ENCODE peak calls at places on chromosome 15, in eight cellular contexts. K, Y, E, X, D, W, C and N are unnamed samples. For H3K9me3, the result is how much of the 10 kb centered on the place peaks cover.

GRCh38 chr15:27694506-27695077 is 404.5 kb downstream of the OCA2 start:
- DNase-seq in K (no peak), Y (peak), E (no peak), X (no peak), D (peak), W (no peak), C (no peak), N (no peak)

GRCh38 chr15:41892621-41893421 is 1.0 kb downstream of the SPTBN5 start:
- DNase-seq in K (no peak), Y (no peak), E (no peak), X (no peak), D (no peak), W (no peak), C (peak), N (no peak)

GRCh38 chr15:95608371-95608770 is 722.1 kb upstream of the NR2F2 start:
- DNase-seq in K (no peak), Y (no peak), E (no peak), X (no peak), D (no peak), W (no peak), C (no peak), N (no peak)

GRCh38 chr15:82093774-82094211 is 48.0 kb upstream of the MEX3B start:
- DNase-seq in K (no peak), Y (no peak), E (no peak), X (no peak), D (no peak), W (peak), C (no peak), N (peak)

GRCh38 chr15:65583701-65584100 is 27.2 kb downstream of the INTS14 start:
- DNase-seq in K (peak), Y (peak), E (no peak), X (peak), D (peak), W (no peak), C (peak), N (peak)

GRCh38 chr15:48536681-48537091 is 108.8 kb downstream of the FBN1 start:
- DNase-seq in K (no peak), Y (no peak), E (no peak), X (no peak), D (no peak), W (no peak), C (peak), N (peak)

GRCh38 chr15:45179221-45179985 is 8.4 kb downstream of the SHF start:
- DNase-seq in K (peak), Y (peak), E (peak), X (peak), D (no peak), W (peak), C (peak), N (peak)

GRCh38 chr15:58352026-58352929 is 79.5 kb upstream of the LIPC start:
- DNase-seq in K (no peak), Y (no peak), E (no peak), X (no peak), D (no peak), W (no peak), C (no peak), N (no peak)

GRCh38 chr15:86016750-86017149 is 62.9 kb upstream of the AGBL1 start:
- DNase-seq in K (no peak), Y (no peak), E (no peak), X (no peak), D (no peak), W (no peak), C (no peak), N (peak)

GRCh38 chr15:35243758-35244157 is 158.7 kb upstream of the NANOGP8 start:
- DNase-seq in K (no peak), Y (no peak), E (no peak), X (no peak), D (no peak), W (peak), C (no peak), N (peak)

GRCh38 chr15:80695099-80695910 is at the start of gene ABHD17C:
- DNase-seq in K (peak), Y (peak), E (no peak), X (peak), D (peak), W (peak), C (peak), N (peak)

GRCh38 chr15:75023194-75024101 is at the start of gene PPCDC:
- DNase-seq in K (peak), Y (peak), E (peak), X (peak), D (peak), W (peak), C (peak), N (peak)

GRCh38 chr15:74978503-74978902 is 16.9 kb upstream of the SCAMP5 start:
- DNase-seq in K (no peak), Y (no peak), E (no peak), X (no peak), D (no peak), W (peak), C (no peak), N (peak)

GRCh38 chr15:68769702-68770101 is 51.0 kb downstream of the ANP32A start:
- DNase-seq in K (no peak), Y (no peak), E (no peak), X (no peak), D (no peak), W (no peak), C (no peak), N (no peak)

GRCh38 chr15:74892313-74892712 is 2.5 kb downstream of the MPI start:
- DNase-seq in K (no peak), Y (no peak), E (no peak), X (no peak), D (no peak), W (peak), C (no peak), N (no peak)

GRCh38 chr15:31214864-31215489 is 111.7 kb upstream of the KLF13 start:
- DNase-seq in K (no peak), Y (no peak), E (no peak), X (no peak), D (peak), W (peak), C (no peak), N (peak)

GRCh38 chr15:55999635-56000034 is 6.2 kb upstream of the NEDD4 start:
- DNase-seq in K (no peak), Y (no peak), E (no peak), X (no peak), D (no peak), W (peak), C (no peak), N (no peak)

GRCh38 chr15:84821501-84822021 is 4.4 kb downstream of the ALPK3 start:
- DNase-seq in K (peak), Y (no peak), E (no peak), X (no peak), D (no peak), W (no peak), C (no peak), N (no peak)

GRCh38 chr15:90407871-90408317 is 19.9 kb downstream of the IQGAP1 start:
- DNase-seq in K (no peak), Y (no peak), E (no peak), X (no peak), D (peak), W (no peak), C (no peak), N (peak)

GRCh38 chr15:62950455-62950854 is 92.1 kb upstream of the TPM1 start:
- DNase-seq in K (no peak), Y (no peak), E (no peak), X (no peak), D (no peak), W (no peak), C (peak), N (no peak)

GRCh38 chr15:88465633-88466219 is 1.5 kb downstream of the MRPL46 start:
- DNase-seq in K (no peak), Y (no peak), E (no peak), X (no peak), D (peak), W (peak), C (no peak), N (peak)

GRCh38 chr15:34109775-34110663 is 8.1 kb downstream of the PGBD4 start:
- DNase-seq in K (peak), Y (peak), E (peak), X (no peak), D (peak), W (peak), C (peak), N (peak)

GRCh38 chr15:98923159-98923558 is 84.4 kb downstream of the PGPEP1L start:
- DNase-seq in K (no peak), Y (no peak), E (no peak), X (no peak), D (no peak), W (no peak), C (no peak), N (no peak)

GRCh38 chr15:90595760-90596155 is 66.0 kb downstream of the CRTC3 start:
- DNase-seq in K (peak), Y (no peak), E (no peak), X (no peak), D (no peak), W (no peak), C (no peak), N (no peak)

GRCh38 chr15:33915571-33916407 is 52.5 kb upstream of the CHRM5 start:
- DNase-seq in K (no peak), Y (peak), E (no peak), X (peak), D (peak), W (no peak), C (no peak), N (peak)

GRCh38 chr15:80710635-80711553 is 15.8 kb downstream of the ABHD17C start:
- DNase-seq in K (no peak), Y (no peak), E (no peak), X (no peak), D (no peak), W (peak), C (no peak), N (peak)

GRCh38 chr15:51190424-51191068 is 95.8 kb upstream of the TNFAIP8L3 start:
- DNase-seq in K (no peak), Y (no peak), E (no peak), X (no peak), D (no peak), W (no peak), C (no peak), N (no peak)

GRCh38 chr15:44738340-44738984 is 2.1 kb downstream of the TRIM69 start:
- DNase-seq in K (peak), Y (peak), E (peak), X (peak), D (peak), W (peak), C (peak), N (peak)

GRCh38 chr15:88663216-88663615 is 24.4 kb downstream of the ISG20 start:
- DNase-seq in K (no peak), Y (no peak), E (no peak), X (no peak), D (no peak), W (peak), C (no peak), N (peak)

GRCh38 chr15:42010434-42010833 is 10.4 kb downstream of the PLA2G4E start:
- DNase-seq in K (peak), Y (no peak), E (peak), X (peak), D (peak), W (peak), C (no peak), N (peak)

GRCh38 chr15:33852094-33852493 is 116.2 kb upstream of the CHRM5 start:
- DNase-seq in K (no peak), Y (peak), E (no peak), X (no peak), D (no peak), W (no peak), C (no peak), N (peak)

GRCh38 chr15:62569460-62570404 is 404.6 kb upstream of the C2CD4B start:
- DNase-seq in K (no peak), Y (no peak), E (no peak), X (no peak), D (peak), W (peak), C (peak), N (peak)

GRCh38 chr15:46502668-46503067 is 867.8 kb downstream of the SQOR start:
- DNase-seq in K (peak), Y (peak), E (no peak), X (peak), D (no peak), W (peak), C (no peak), N (peak)

GRCh38 chr15:97728791-97729190 is 231.7 kb upstream of the ARRDC4 start:
- DNase-seq in K (no peak), Y (peak), E (no peak), X (no peak), D (no peak), W (no peak), C (no peak), N (no peak)

GRCh38 chr15:92801774-92802464 is 98.2 kb upstream of the CHD2 start:
- DNase-seq in K (no peak), Y (no peak), E (peak), X (no peak), D (no peak), W (peak), C (no peak), N (peak)

GRCh38 chr15:67105065-67105951 is 39.9 kb downstream of the SMAD3 start:
- DNase-seq in K (no peak), Y (no peak), E (peak), X (no peak), D (peak), W (peak), C (no peak), N (peak)

GRCh38 chr15:101193781-101194180 is 58.1 kb downstream of the CHSY1 start:
- DNase-seq in K (no peak), Y (no peak), E (no peak), X (no peak), D (no peak), W (no peak), C (no peak), N (peak)

GRCh38 chr15:77503240-77503639 is 82.6 kb downstream of the HMG20A start:
- DNase-seq in K (no peak), Y (no peak), E (no peak), X (no peak), D (no peak), W (peak), C (no peak), N (no peak)

GRCh38 chr15:77503764-77504163 is 83.1 kb downstream of the HMG20A start:
- DNase-seq in K (no peak), Y (no peak), E (no peak), X (no peak), D (no peak), W (no peak), C (no peak), N (no peak)

GRCh38 chr15:77505556-77505955 is 84.9 kb downstream of the HMG20A start:
- DNase-seq in K (no peak), Y (no peak), E (no peak), X (no peak), D (no peak), W (no peak), C (no peak), N (no peak)

GRCh38 chr15:77504871-77505270 is 84.2 kb downstream of the HMG20A start:
- DNase-seq in K (no peak), Y (no peak), E (no peak), X (no peak), D (no peak), W (no peak), C (no peak), N (no peak)

GRCh38 chr15:77504310-77504709 is 83.6 kb downstream of the HMG20A start:
- DNase-seq in K (peak), Y (peak), E (no peak), X (no peak), D (no peak), W (no peak), C (no peak), N (no peak)
- H3K9me3 ChIP-seq in K (under half), Y (under half), E (under half), X (under half), D (under half), W (under half), C (under half), N (under half)

DNA sequence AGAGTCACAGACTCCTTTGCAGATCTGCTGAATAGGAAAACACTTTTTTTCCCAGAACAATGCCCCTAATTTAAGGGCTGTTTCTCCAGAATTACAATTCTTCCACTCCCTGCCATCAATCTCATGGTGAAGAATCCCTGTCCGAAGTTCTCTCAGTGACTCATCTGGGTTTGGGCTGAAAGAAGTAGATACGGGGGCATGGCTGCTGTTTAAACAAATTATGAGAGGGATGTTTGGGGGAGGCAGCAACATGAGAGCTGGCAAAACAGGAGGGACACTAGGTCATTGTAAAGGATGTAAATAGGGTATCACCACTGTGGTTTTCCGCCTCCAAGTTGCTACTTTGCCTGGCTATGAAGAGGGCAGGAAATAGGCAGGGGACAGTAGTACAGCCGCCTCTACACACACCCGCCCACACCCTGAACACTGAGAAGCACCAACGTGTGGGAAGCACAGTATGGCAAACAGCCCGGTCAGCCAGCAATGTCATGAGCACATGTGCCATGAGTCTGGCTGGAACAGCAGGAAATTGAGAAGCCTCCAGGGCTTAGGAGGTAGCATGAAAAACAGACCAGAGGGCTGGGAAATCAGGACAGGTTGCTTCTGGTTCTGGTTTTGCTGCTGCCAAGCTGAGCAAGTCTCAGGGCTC is 17.2 kb downstream of the HEXA start:
- DNase-seq in K (no peak), Y (no peak), E (no peak), X (no peak), D (no peak), W (peak), C (peak), N (peak)
- TF ChIP-seq EZH2phosphoT487 in K (no peak), Y (no peak), E (no peak), X (no peak), D (no peak), W (no peak), C (no peak), N (no peak)

GRCh38 chr15:25090073-25090733 is 135.4 kb downstream of the SNRPN start:
- DNase-seq in K (no peak), Y (no peak), E (no peak), X (no peak), D (no peak), W (no peak), C (no peak), N (no peak)
- H3K9me3 ChIP-seq in K (under half), Y (under half), E (half or more), X (under half), D (under half), W (under half), C (under half), N (under half)

GRCh38 chr15:40460404-40460803 is 10.4 kb upstream of the CHST14 start:
- DNase-seq in K (no peak), Y (no peak), E (no peak), X (no peak), D (no peak), W (no peak), C (no peak), N (no peak)
- TF ChIP-seq EZH2phosphoT487 in K (no peak), Y (no peak), E (no peak), X (no peak), D (no peak), W (no peak), C (no peak), N (no peak)

GRCh38 chr15:25067725-25068309 is 113.0 kb downstream of the SNRPN start:
- DNase-seq in K (no peak), Y (no peak), E (no peak), X (no peak), D (no peak), W (no peak), C (no peak), N (no peak)

GRCh38 chr15:25070357-25070963 is 115.7 kb downstream of the SNRPN start:
- DNase-seq in K (no peak), Y (no peak), E (no peak), X (no peak), D (no peak), W (no peak), C (no peak), N (no peak)

GRCh38 chr15:25066708-25067107 is 111.9 kb downstream of the SNRPN start:
- DNase-seq in K (no peak), Y (no peak), E (no peak), X (no peak), D (no peak), W (no peak), C (no peak), N (no peak)

GRCh38 chr15:25065876-25066275 is 111.1 kb downstream of the SNRPN start:
- DNase-seq in K (no peak), Y (no peak), E (no peak), X (no peak), D (no peak), W (no peak), C (no peak), N (no peak)

DNA sequence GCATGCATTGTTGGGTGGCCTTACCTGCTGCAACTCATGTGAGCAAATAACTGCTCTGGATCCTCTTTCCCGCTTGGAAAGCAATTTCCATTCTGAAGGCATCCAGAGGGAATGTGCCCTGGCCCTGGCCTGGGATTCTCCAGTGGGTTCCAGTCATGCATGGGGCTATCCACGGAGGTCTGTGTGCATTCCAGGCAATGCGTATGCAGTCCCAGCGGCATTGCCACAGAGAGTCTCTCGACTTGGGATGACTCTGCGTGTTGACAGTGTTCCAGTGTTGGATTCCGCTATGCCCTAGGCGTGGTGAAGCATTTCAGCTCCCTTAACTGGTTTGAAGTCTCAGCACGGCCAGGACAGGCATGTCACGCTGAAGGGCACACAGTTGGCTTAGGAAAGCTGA is 113.9 kb downstream of the SNRPN start:
- DNase-seq in K (no peak), Y (no peak), E (no peak), X (no peak), D (no peak), W (no peak), C (no peak), N (no peak)
- H3K9me3 ChIP-seq in K (under half), Y (under half), E (half or more), X (under half), D (half or more), W (half or more), C (under half), N (under half)

GRCh38 chr15:60745469-60745971 is 266.6 kb upstream of the ICE2 start:
- DNase-seq in K (no peak), Y (no peak), E (no peak), X (no peak), D (no peak), W (no peak), C (no peak), N (peak)
- TF ChIP-seq EZH2phosphoT487 in K (no peak), Y (no peak), E (no peak), X (no peak), D (no peak), W (no peak), C (no peak), N (no peak)

GRCh38 chr15:20351448-20351961 is 190.1 kb downstream of the GOLGA6L6 start:
- DNase-seq in K (no peak), Y (no peak), E (no peak), X (peak), D (peak), W (no peak), C (no peak), N (no peak)
- H3K9me3 ChIP-seq in K (under half), Y (half or more), E (half or more), X (under half), D (half or more), W (under half), C (under half), N (under half)

DNA sequence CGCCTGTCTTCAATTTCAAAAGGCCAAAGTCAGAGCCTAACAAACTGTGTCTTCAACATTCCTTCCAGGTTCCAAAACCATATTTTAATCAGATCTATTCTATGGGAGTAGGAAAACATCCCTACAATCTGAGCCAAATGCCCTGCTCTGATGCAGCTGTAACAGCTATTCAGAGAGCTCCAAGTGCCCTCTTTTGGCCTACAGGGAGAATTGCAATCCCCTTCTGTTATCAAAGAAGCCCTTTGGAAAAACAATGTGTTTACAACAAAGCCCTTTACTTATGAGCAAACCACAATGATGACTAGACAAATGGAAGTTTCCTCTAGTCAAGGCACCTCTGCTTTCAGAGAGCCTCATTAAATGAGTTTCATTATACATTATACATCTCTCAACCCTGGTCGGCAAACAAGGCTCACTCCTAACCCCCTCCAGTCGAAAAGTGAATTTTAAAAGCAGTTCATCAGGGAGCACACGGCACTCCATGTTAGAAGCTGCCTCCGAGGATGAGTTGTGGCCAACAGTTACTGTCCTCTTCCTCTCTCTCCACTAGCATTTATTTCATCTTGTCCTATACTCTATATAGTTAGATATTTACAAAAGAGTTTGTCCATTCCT is 42.6 kb upstream of the TMCO5A start:
- DNase-seq in K (peak), Y (peak), E (peak), X (peak), D (peak), W (peak), C (peak), N (peak)
- TF ChIP-seq EZH2phosphoT487 in K (no peak), Y (no peak), E (no peak), X (no peak), D (no peak), W (no peak), C (no peak), N (no peak)